ENCODE peak calls at places on chromosomes 4 and X, in ten cellular contexts. One of them, this sample, is unnamed.

GRCh38 chrX:132609449-132609848 is 120.6 kb upstream of the MBNL3 start:
- DNase-seq in upper lobe of left lung: no peak
- DNase-seq in testis: no peak
- DNase-seq in right lobe of liver: no peak
- DNase-seq in suprapubic skin: no peak
- DNase-seq in heart left ventricle: no peak
- DNase-seq in transverse colon: no peak
- DNase-seq in A549: no peak
- DNase-seq in breast epithelium: no peak
- DNase-seq in body of pancreas: no peak
- DNase-seq in this sample: no peak

GRCh38 chrX:9890541-9891200 is 76.5 kb upstream of the CLDN34 start:
- DNase-seq in suprapubic skin: no peak
- DNase-seq in body of pancreas: no peak
- DNase-seq in breast epithelium: no peak
- DNase-seq in heart left ventricle: no peak
- DNase-seq in upper lobe of left lung: no peak
- DNase-seq in transverse colon: no peak
- DNase-seq in A549: no peak
- DNase-seq in testis: peak
- DNase-seq in right lobe of liver: no peak
- DNase-seq in this sample: no peak

GRCh38 chrX:65688403-65688881 is 21.0 kb downstream of the MSN start:
- DNase-seq in suprapubic skin: no peak
- DNase-seq in testis: no peak
- DNase-seq in body of pancreas: no peak
- DNase-seq in breast epithelium: no peak
- DNase-seq in heart left ventricle: no peak
- DNase-seq in A549: no peak
- DNase-seq in upper lobe of left lung: no peak
- DNase-seq in right lobe of liver: no peak
- DNase-seq in transverse colon: peak
- DNase-seq in this sample: no peak

GRCh38 chr4:40909363-40909876 is 159.7 kb downstream of the NSUN7 start:
- DNase-seq in testis: no peak
- DNase-seq in upper lobe of left lung: no peak
- DNase-seq in transverse colon: no peak
- DNase-seq in heart left ventricle: no peak
- DNase-seq in A549: no peak
- DNase-seq in right lobe of liver: no peak
- DNase-seq in breast epithelium: no peak
- DNase-seq in body of pancreas: no peak
- DNase-seq in suprapubic skin: no peak
- DNase-seq in this sample: peak

GRCh38 chrX:2497961-2498780 is 2.6 kb downstream of the DHRSX start:
- DNase-seq in suprapubic skin: no peak
- DNase-seq in A549: peak
- DNase-seq in testis: peak
- DNase-seq in transverse colon: peak
- DNase-seq in heart left ventricle: no peak
- DNase-seq in upper lobe of left lung: no peak
- DNase-seq in breast epithelium: no peak
- DNase-seq in right lobe of liver: peak
- DNase-seq in body of pancreas: peak
- DNase-seq in this sample: no peak

GRCh38 chr4:151719045-151719743 is 41.6 kb downstream of the GATB start:
- DNase-seq in upper lobe of left lung: no peak
- DNase-seq in A549: no peak
- DNase-seq in suprapubic skin: no peak
- DNase-seq in heart left ventricle: no peak
- DNase-seq in body of pancreas: no peak
- DNase-seq in transverse colon: no peak
- DNase-seq in breast epithelium: no peak
- DNase-seq in right lobe of liver: no peak
- DNase-seq in testis: no peak
- DNase-seq in this sample: no peak

GRCh38 chrX:2707334-2707760 is 16.3 kb downstream of the CD99 start:
- DNase-seq in breast epithelium: peak
- DNase-seq in transverse colon: peak
- DNase-seq in suprapubic skin: peak
- DNase-seq in right lobe of liver: peak
- DNase-seq in testis: peak
- DNase-seq in A549: peak
- DNase-seq in heart left ventricle: no peak
- DNase-seq in body of pancreas: peak
- DNase-seq in upper lobe of left lung: no peak
- DNase-seq in this sample: peak

GRCh38 chr4:123443401-123444297 is 47.1 kb downstream of the SPRY1 start:
- DNase-seq in breast epithelium: no peak
- DNase-seq in upper lobe of left lung: no peak
- DNase-seq in heart left ventricle: no peak
- DNase-seq in A549: no peak
- DNase-seq in testis: peak
- DNase-seq in right lobe of liver: no peak
- DNase-seq in transverse colon: peak
- DNase-seq in suprapubic skin: no peak
- DNase-seq in body of pancreas: no peak
- DNase-seq in this sample: no peak

GRCh38 chr4:163681208-163681821 is 186.8 kb downstream of the TMA16 start:
- DNase-seq in heart left ventricle: no peak
- DNase-seq in transverse colon: no peak
- DNase-seq in breast epithelium: no peak
- DNase-seq in upper lobe of left lung: no peak
- DNase-seq in right lobe of liver: no peak
- DNase-seq in testis: peak
- DNase-seq in A549: peak
- DNase-seq in suprapubic skin: no peak
- DNase-seq in body of pancreas: peak
- DNase-seq in this sample: no peak

GRCh38 chr4:75254745-75255144 is 259.5 kb downstream of the RCHY1 start:
- DNase-seq in breast epithelium: no peak
- DNase-seq in body of pancreas: no peak
- DNase-seq in suprapubic skin: no peak
- DNase-seq in right lobe of liver: no peak
- DNase-seq in transverse colon: no peak
- DNase-seq in heart left ventricle: no peak
- DNase-seq in A549: no peak
- DNase-seq in testis: no peak
- DNase-seq in upper lobe of left lung: peak
- DNase-seq in this sample: no peak

GRCh38 chr4:169244210-169244609 is 26.5 kb downstream of the SH3RF1 start:
- DNase-seq in body of pancreas: no peak
- DNase-seq in upper lobe of left lung: no peak
- DNase-seq in testis: no peak
- DNase-seq in heart left ventricle: no peak
- DNase-seq in right lobe of liver: no peak
- DNase-seq in A549: no peak
- DNase-seq in transverse colon: no peak
- DNase-seq in suprapubic skin: no peak
- DNase-seq in breast epithelium: no peak
- DNase-seq in this sample: no peak

GRCh38 chr4:15339732-15340131 is 88.1 kb upstream of the C1QTNF7 start:
- DNase-seq in heart left ventricle: no peak
- DNase-seq in body of pancreas: no peak
- DNase-seq in testis: no peak
- DNase-seq in right lobe of liver: no peak
- DNase-seq in A549: no peak
- DNase-seq in suprapubic skin: no peak
- DNase-seq in transverse colon: no peak
- DNase-seq in upper lobe of left lung: no peak
- DNase-seq in breast epithelium: no peak
- DNase-seq in this sample: no peak

GRCh38 chr4:99219072-99219471 is at the start of gene ADH6:
- DNase-seq in right lobe of liver: no peak
- DNase-seq in body of pancreas: peak
- DNase-seq in transverse colon: peak
- DNase-seq in heart left ventricle: no peak
- DNase-seq in breast epithelium: no peak
- DNase-seq in suprapubic skin: no peak
- DNase-seq in upper lobe of left lung: no peak
- DNase-seq in A549: no peak
- DNase-seq in testis: no peak
- DNase-seq in this sample: no peak

GRCh38 chr4:33930497-33930896 is 2313.8 kb downstream of the ARAP2 start:
- DNase-seq in upper lobe of left lung: no peak
- DNase-seq in A549: no peak
- DNase-seq in testis: no peak
- DNase-seq in transverse colon: no peak
- DNase-seq in suprapubic skin: no peak
- DNase-seq in breast epithelium: no peak
- DNase-seq in body of pancreas: no peak
- DNase-seq in heart left ventricle: no peak
- DNase-seq in right lobe of liver: no peak
- DNase-seq in this sample: no peak

GRCh38 chr4:186240452-186240847 is 13.1 kb downstream of the KLKB1 start:
- DNase-seq in suprapubic skin: no peak
- DNase-seq in body of pancreas: no peak
- DNase-seq in testis: no peak
- DNase-seq in A549: no peak
- DNase-seq in transverse colon: no peak
- DNase-seq in breast epithelium: no peak
- DNase-seq in heart left ventricle: no peak
- DNase-seq in upper lobe of left lung: no peak
- DNase-seq in right lobe of liver: no peak
- DNase-seq in this sample: no peak

GRCh38 chrX:54358424-54359211 is 772 bp upstream of the WNK3 start:
- DNase-seq in breast epithelium: peak
- DNase-seq in suprapubic skin: peak
- DNase-seq in body of pancreas: peak
- DNase-seq in upper lobe of left lung: peak
- DNase-seq in testis: peak
- DNase-seq in right lobe of liver: peak
- DNase-seq in A549: no peak
- DNase-seq in heart left ventricle: peak
- DNase-seq in transverse colon: peak
- DNase-seq in this sample: peak

GRCh38 chrX:131923614-131924250 is 99.4 kb upstream of the STK26 start:
- DNase-seq in testis: no peak
- DNase-seq in upper lobe of left lung: no peak
- DNase-seq in body of pancreas: no peak
- DNase-seq in transverse colon: no peak
- DNase-seq in breast epithelium: no peak
- DNase-seq in A549: peak
- DNase-seq in right lobe of liver: peak
- DNase-seq in heart left ventricle: no peak
- DNase-seq in suprapubic skin: no peak
- DNase-seq in this sample: no peak

GRCh38 chr4:122012735-122013134 is 60.9 kb upstream of the TRPC3 start:
- DNase-seq in testis: no peak
- DNase-seq in body of pancreas: no peak
- DNase-seq in heart left ventricle: no peak
- DNase-seq in A549: no peak
- DNase-seq in breast epithelium: no peak
- DNase-seq in suprapubic skin: no peak
- DNase-seq in upper lobe of left lung: no peak
- DNase-seq in right lobe of liver: no peak
- DNase-seq in transverse colon: no peak
- DNase-seq in this sample: no peak

GRCh38 chr4:154603033-154603943 is 9.2 kb downstream of the FGG start:
- DNase-seq in right lobe of liver: no peak
- DNase-seq in breast epithelium: no peak
- DNase-seq in body of pancreas: no peak
- DNase-seq in suprapubic skin: no peak
- DNase-seq in testis: no peak
- DNase-seq in A549: no peak
- DNase-seq in transverse colon: no peak
- DNase-seq in upper lobe of left lung: no peak
- DNase-seq in heart left ventricle: no peak
- DNase-seq in this sample: no peak
- TF ChIP-seq POLR2A in right lobe of liver: peak
- TF ChIP-seq POLR2A in breast epithelium: no peak
- TF ChIP-seq POLR2A in body of pancreas: no peak
- TF ChIP-seq POLR2A in suprapubic skin: no peak
- TF ChIP-seq POLR2A in testis: no peak
- TF ChIP-seq POLR2A in A549: no peak
- TF ChIP-seq POLR2A in transverse colon: no peak
- TF ChIP-seq POLR2A in upper lobe of left lung: no peak
- TF ChIP-seq POLR2A in heart left ventricle: no peak
- TF ChIP-seq POLR2A in this sample: no peak

DNA sequence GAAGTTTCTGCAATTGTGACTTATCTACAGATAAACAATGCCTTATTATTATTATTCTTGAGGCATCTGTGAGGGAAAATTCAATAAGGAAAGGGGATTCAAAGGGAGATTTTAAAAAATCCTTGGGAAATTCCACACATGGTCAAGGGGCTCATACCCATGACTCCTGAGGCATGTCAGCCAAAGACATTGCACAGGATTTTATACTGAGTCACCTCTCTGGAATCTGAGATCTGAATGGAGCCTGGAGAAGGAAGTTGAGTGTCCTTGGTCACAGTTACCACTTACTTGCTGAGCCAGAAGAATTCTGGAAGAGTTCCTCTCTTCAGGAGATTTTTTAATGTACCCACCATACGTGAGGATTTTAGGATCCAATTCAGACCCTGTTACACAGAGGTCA is 14.4 kb upstream of the CXCL8 start:
- DNase-seq in heart left ventricle: no peak
- DNase-seq in breast epithelium: no peak
- DNase-seq in right lobe of liver: no peak
- DNase-seq in suprapubic skin: no peak
- DNase-seq in testis: no peak
- DNase-seq in A549: peak
- DNase-seq in upper lobe of left lung: no peak
- DNase-seq in transverse colon: no peak
- DNase-seq in body of pancreas: peak
- DNase-seq in this sample: peak
- TF ChIP-seq POLR2A in heart left ventricle: no peak
- TF ChIP-seq POLR2A in breast epithelium: no peak
- TF ChIP-seq POLR2A in right lobe of liver: no peak
- TF ChIP-seq POLR2A in suprapubic skin: no peak
- TF ChIP-seq POLR2A in testis: no peak
- TF ChIP-seq POLR2A in A549: no peak
- TF ChIP-seq POLR2A in upper lobe of left lung: no peak
- TF ChIP-seq POLR2A in transverse colon: no peak
- TF ChIP-seq POLR2A in body of pancreas: no peak
- TF ChIP-seq POLR2A in this sample: no peak

GRCh38 chr4:139401368-139401767 is 52.6 kb upstream of the RAB33B start:
- DNase-seq in upper lobe of left lung: no peak
- DNase-seq in testis: no peak
- DNase-seq in A549: no peak
- DNase-seq in body of pancreas: no peak
- DNase-seq in right lobe of liver: no peak
- DNase-seq in breast epithelium: no peak
- DNase-seq in heart left ventricle: no peak
- DNase-seq in transverse colon: no peak
- DNase-seq in suprapubic skin: no peak
- DNase-seq in this sample: no peak
- TF ChIP-seq POLR2A in upper lobe of left lung: no peak
- TF ChIP-seq POLR2A in testis: no peak
- TF ChIP-seq POLR2A in A549: no peak
- TF ChIP-seq POLR2A in body of pancreas: no peak
- TF ChIP-seq POLR2A in right lobe of liver: no peak
- TF ChIP-seq POLR2A in breast epithelium: no peak
- TF ChIP-seq POLR2A in heart left ventricle: no peak
- TF ChIP-seq POLR2A in transverse colon: no peak
- TF ChIP-seq POLR2A in suprapubic skin: no peak
- TF ChIP-seq POLR2A in this sample: no peak

DNA sequence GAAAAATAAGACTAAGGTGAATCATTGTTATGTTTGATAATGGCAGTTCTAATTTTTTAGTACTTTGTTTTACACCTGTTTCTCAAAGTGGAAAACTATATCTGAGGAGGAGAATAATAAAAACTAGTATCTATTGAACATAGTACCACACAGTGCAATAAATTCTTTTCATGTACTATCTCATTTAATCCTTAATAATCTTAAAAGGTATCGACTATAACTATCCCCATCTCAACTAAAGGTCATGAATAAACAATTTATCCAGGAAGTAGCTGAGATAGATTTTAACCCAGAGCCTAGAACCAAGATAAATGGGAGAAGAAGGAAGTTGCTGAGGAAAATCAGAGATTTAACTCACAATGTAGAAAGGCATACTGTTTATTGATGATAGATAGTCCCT is 2.5 kb downstream of the CHIC2 start:
- DNase-seq in testis: no peak
- DNase-seq in upper lobe of left lung: no peak
- DNase-seq in heart left ventricle: no peak
- DNase-seq in breast epithelium: no peak
- DNase-seq in suprapubic skin: no peak
- DNase-seq in body of pancreas: no peak
- DNase-seq in transverse colon: no peak
- DNase-seq in right lobe of liver: no peak
- DNase-seq in A549: no peak
- DNase-seq in this sample: no peak
- TF ChIP-seq POLR2A in testis: no peak
- TF ChIP-seq POLR2A in upper lobe of left lung: no peak
- TF ChIP-seq POLR2A in heart left ventricle: no peak
- TF ChIP-seq POLR2A in breast epithelium: no peak
- TF ChIP-seq POLR2A in suprapubic skin: no peak
- TF ChIP-seq POLR2A in body of pancreas: no peak
- TF ChIP-seq POLR2A in transverse colon: no peak
- TF ChIP-seq POLR2A in right lobe of liver: no peak
- TF ChIP-seq POLR2A in A549: no peak
- TF ChIP-seq POLR2A in this sample: no peak